ENCODE peak calls at places on chromosome 20, in seven cellular contexts. O, N, C, E, B, G and D are unnamed samples.

GRCh38 chr20:45355685-45356084 is 7.3 kb upstream of the SYS1 start:
- DNase-seq in O (no peak), N (no peak), C (no peak), E (no peak), B (no peak), G (no peak), D (no peak)

GRCh38 chr20:2131366-2131765 is 29.7 kb downstream of the STK35 start:
- DNase-seq in O (peak; percentile 79), N (no peak), C (no peak), E (no peak), B (peak; percentile 65), G (no peak), D (no peak)

GRCh38 chr20:42836339-42836738 is 353.4 kb downstream of the PTPRT start:
- DNase-seq in O (no peak), N (no peak), C (no peak), E (no peak), B (no peak), G (no peak), D (no peak)

GRCh38 chr20:50285376-50286173 is 94.9 kb downstream of the CEBPB start:
- DNase-seq in O (peak; percentile 92), N (peak; percentile 68), C (peak; percentile 74), E (no peak), B (peak; percentile 71), G (no peak), D (no peak)

GRCh38 chr20:45405566-45406259 is 2.4 kb upstream of the DBNDD2 start:
- DNase-seq in O (no peak), N (peak; percentile 49), C (peak; percentile 43), E (no peak), B (no peak), G (no peak), D (peak; percentile 80)

GRCh38 chr20:51811040-51811351 is 8.7 kb upstream of the SALL4 start:
- DNase-seq in O (peak; percentile 56), N (no peak), C (no peak), E (no peak), B (no peak), G (no peak), D (no peak)

GRCh38 chr20:43530321-43531090 is 23.0 kb downstream of the L3MBTL1 start:
- DNase-seq in O (no peak), N (no peak), C (no peak), E (no peak), B (no peak), G (no peak), D (no peak)

GRCh38 chr20:53736757-53737403 is 143.2 kb upstream of the ZNF217 start:
- DNase-seq in O (peak; percentile 44), N (no peak), C (no peak), E (no peak), B (no peak), G (no peak), D (peak; percentile 24)

GRCh38 chr20:21156266-21156665 is 30.4 kb downstream of the KIZ start:
- DNase-seq in O (peak; percentile 25), N (no peak), C (no peak), E (peak; percentile 2), B (peak; percentile 27), G (no peak), D (no peak)

GRCh38 chr20:41339957-41340326 is 679 bp upstream of the LPIN3 start:
- DNase-seq in O (peak; percentile 62), N (peak; percentile 86), C (peak; percentile 88), E (no peak), B (peak; percentile 57), G (peak; percentile 91), D (peak; percentile 94)

GRCh38 chr20:40646321-40647212 is 42.5 kb downstream of the MAFB start:
- DNase-seq in O (no peak), N (no peak), C (no peak), E (no peak), B (peak; percentile 24), G (no peak), D (no peak)

GRCh38 chr20:57388953-57389694 is 2.1 kb upstream of the RBM38 start:
- DNase-seq in O (peak; percentile 37), N (peak; percentile 86), C (peak; percentile 76), E (no peak), B (peak; percentile 60), G (peak; percentile 74), D (peak; percentile 91)

GRCh38 chr20:59938696-59939051 is 1.4 kb downstream of the PPP1R3D start:
- DNase-seq in O (peak; percentile 60), N (no peak), C (peak; percentile 23), E (no peak), B (no peak), G (no peak), D (no peak)

GRCh38 chr20:47532002-47532401 is 30.3 kb downstream of the NCOA3 start:
- DNase-seq in O (no peak), N (no peak), C (no peak), E (no peak), B (no peak), G (no peak), D (no peak)

GRCh38 chr20:47534405-47534804 is 32.7 kb downstream of the NCOA3 start:
- DNase-seq in O (no peak), N (no peak), C (no peak), E (no peak), B (no peak), G (no peak), D (no peak)

GRCh38 chr20:47535994-47536393 is 34.3 kb downstream of the NCOA3 start:
- DNase-seq in O (no peak), N (no peak), C (no peak), E (no peak), B (no peak), G (no peak), D (no peak)

GRCh38 chr20:47533518-47534062 is 31.9 kb downstream of the NCOA3 start:
- DNase-seq in O (no peak), N (no peak), C (no peak), E (no peak), B (no peak), G (no peak), D (no peak)

DNA sequence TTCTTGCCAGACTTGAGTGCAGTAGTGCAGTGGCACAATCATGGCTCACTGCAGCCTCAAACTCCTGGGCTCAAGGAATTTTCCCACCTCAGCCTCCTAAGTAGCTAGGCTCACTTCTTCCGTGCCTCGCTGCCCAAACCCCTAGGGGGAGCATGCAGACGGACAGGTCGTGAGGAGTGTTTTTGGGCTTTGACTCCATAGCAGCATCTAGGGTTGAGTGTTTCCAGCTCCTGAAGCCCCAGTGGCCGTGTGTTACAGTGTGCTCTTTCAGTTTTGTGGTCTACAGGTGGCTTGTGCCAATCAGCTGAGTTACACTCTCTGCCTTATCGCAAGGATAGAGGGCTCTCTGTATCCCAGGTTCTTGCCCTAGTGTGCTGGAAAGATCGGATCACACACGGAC is 33.4 kb downstream of the NCOA3 start:
- DNase-seq in O (no peak), N (no peak), C (no peak), E (no peak), B (no peak), G (no peak), D (no peak)
- TF ChIP-seq CTCF in O (peak; percentile 10), N (no peak), C (no peak), E (no peak), B (peak; percentile 28), G (peak; percentile 47), D (no peak)

GRCh38 chr20:62409935-62410741 is 3.1 kb upstream of the CABLES2 start:
- DNase-seq in O (peak; percentile 12), N (peak; percentile 75), C (peak; percentile 66), E (no peak), B (peak; percentile 3), G (no peak), D (peak; percentile 86)
- TF ChIP-seq CTCF in O (peak; percentile 27), N (no peak), C (peak; percentile 47), E (peak; percentile 70), B (peak; percentile 66), G (peak; percentile 78), D (peak; percentile 22)

GRCh38 chr20:37955511-37955910 is 52.6 kb downstream of the VSTM2L start:
- DNase-seq in O (no peak), N (no peak), C (no peak), E (no peak), B (no peak), G (peak; percentile 22), D (no peak)

GRCh38 chr20:37958856-37959255 is 55.9 kb downstream of the VSTM2L start:
- DNase-seq in O (no peak), N (no peak), C (no peak), E (no peak), B (no peak), G (no peak), D (no peak)

GRCh38 chr20:37954626-37955025 is 51.7 kb downstream of the VSTM2L start:
- DNase-seq in O (no peak), N (no peak), C (no peak), E (no peak), B (no peak), G (peak; percentile 37), D (no peak)

GRCh38 chr20:37954205-37954604 is 51.3 kb downstream of the VSTM2L start:
- DNase-seq in O (no peak), N (no peak), C (no peak), E (no peak), B (no peak), G (no peak), D (no peak)

DNA sequence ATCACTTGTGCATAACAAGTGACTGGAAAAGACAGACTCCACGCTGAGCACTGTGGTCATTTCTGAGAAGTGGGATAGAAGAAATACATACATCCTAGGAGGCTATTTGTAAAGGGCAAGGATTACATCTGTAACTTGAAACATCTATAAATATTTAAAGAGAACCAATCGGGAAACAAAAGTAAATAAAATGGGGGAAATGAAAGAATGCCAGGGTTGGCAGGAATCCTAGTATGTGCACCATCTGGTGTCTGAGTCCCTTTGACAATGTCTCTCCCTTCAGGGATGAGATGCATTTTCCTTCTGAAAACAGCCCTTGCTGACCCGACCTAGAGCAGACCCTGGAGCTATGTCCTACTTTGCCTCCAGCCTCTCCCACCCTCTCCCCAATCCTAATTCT is 53.2 kb downstream of the VSTM2L start:
- DNase-seq in O (no peak), N (no peak), C (no peak), E (no peak), B (peak; percentile 20), G (no peak), D (no peak)
- TF ChIP-seq CTCF in O (no peak), N (no peak), C (no peak), E (no peak), B (no peak), G (no peak), D (no peak)

GRCh38 chr20:62413896-62414481 is 6.9 kb upstream of the CABLES2 start:
- DNase-seq in O (no peak), N (no peak), C (no peak), E (no peak), B (no peak), G (no peak), D (peak; percentile 42)
- TF ChIP-seq CTCF in O (no peak), N (no peak), C (no peak), E (peak; percentile 30), B (peak; percentile 21), G (peak; percentile 33), D (no peak)

GRCh38 chr20:61127311-61128044 is 124.6 kb upstream of the CDH4 start:
- DNase-seq in O (peak; percentile 92), N (no peak), C (no peak), E (peak; percentile 77), B (peak; percentile 58), G (no peak), D (no peak)

GRCh38 chr20:61126369-61127195 is 125.5 kb upstream of the CDH4 start:
- DNase-seq in O (no peak), N (no peak), C (no peak), E (no peak), B (no peak), G (no peak), D (no peak)

GRCh38 chr20:61130156-61130555 is 121.9 kb upstream of the CDH4 start:
- DNase-seq in O (no peak), N (no peak), C (no peak), E (no peak), B (no peak), G (no peak), D (no peak)

GRCh38 chr20:61131944-61132343 is 120.1 kb upstream of the CDH4 start:
- DNase-seq in O (no peak), N (no peak), C (no peak), E (no peak), B (no peak), G (no peak), D (no peak)

GRCh38 chr20:61128701-61129655 is 123.1 kb upstream of the CDH4 start:
- DNase-seq in O (no peak), N (no peak), C (no peak), E (no peak), B (no peak), G (no peak), D (no peak)
- TF ChIP-seq CTCF in O (no peak), N (no peak), C (no peak), E (no peak), B (no peak), G (no peak), D (no peak)